ENCODE peak calls at places on chromosomes 12 and 14, in five cellular contexts. J is MCF 10A, E is iPS DF 6.9, A is T-helper 2 cell, C is AML-193. H is an unnamed sample.

GRCh38 chr12:105706321-105706972 is 376.0 kb downstream of the C12orf75 start:
- DNase-seq in E (no peak), A (no peak), C (no peak), J (peak), H (peak)

GRCh38 chr12:50196537-50196936 is 29.4 kb upstream of the CERS5 start:
- DNase-seq in A (no peak), C (no peak), E (no peak), J (no peak), H (no peak)

GRCh38 chr12:95169368-95169767 is 47.9 kb downstream of the FGD6 start:
- DNase-seq in C (no peak), J (peak), E (no peak), A (no peak), H (no peak)

GRCh38 chr14:51576899-51577298 is 74.8 kb upstream of the FRMD6 start:
- DNase-seq in J (peak), C (no peak), A (no peak), E (no peak), H (no peak)

GRCh38 chr14:74140374-74140850 is 55.7 kb downstream of the LIN52 start:
- DNase-seq in J (no peak), C (no peak), E (no peak), A (no peak), H (peak)

GRCh38 chr12:23847857-23848256 is 101.6 kb downstream of the SOX5 start:
- DNase-seq in E (no peak), J (no peak), A (no peak), C (no peak), H (no peak)

GRCh38 chr14:95285566-95285965 is 34.1 kb downstream of the CLMN start:
- DNase-seq in C (no peak), A (no peak), E (no peak), J (no peak), H (no peak)

GRCh38 chr12:22631863-22632463 is 7.0 kb downstream of the ETNK1 start:
- DNase-seq in C (peak), J (peak), E (no peak), A (no peak), H (peak)

GRCh38 chr12:129423041-129423580 is 480.7 kb downstream of the TMEM132D start:
- DNase-seq in A (no peak), C (no peak), J (no peak), E (no peak), H (no peak)

GRCh38 chr12:67647547-67648305 is 819 bp upstream of the DYRK2 start:
- DNase-seq in C (peak), E (no peak), J (peak), A (peak), H (peak)

GRCh38 chr12:15796493-15797141 is 7.4 kb upstream of the EPS8 start:
- DNase-seq in J (peak), A (no peak), E (no peak), C (no peak), H (no peak)

GRCh38 chr12:113359133-113359938 is 949 bp downstream of the PLBD2 start:
- DNase-seq in J (no peak), C (no peak), E (no peak), A (no peak), H (no peak)

GRCh38 chr12:121131941-121132341 is 735 bp upstream of the P2RX7 start:
- DNase-seq in A (peak), J (no peak), E (no peak), C (no peak), H (peak)

GRCh38 chr14:103696466-103697071 is 18.7 kb downstream of the XRCC3 start:
- DNase-seq in A (no peak), C (no peak), E (no peak), J (no peak), H (no peak)

GRCh38 chr12:16323638-16324037 is 23.8 kb upstream of the MGST1 start:
- DNase-seq in C (no peak), E (no peak), A (no peak), J (no peak), H (no peak)

GRCh38 chr14:54929556-54929955 is 26.9 kb upstream of the GCH1 start:
- DNase-seq in E (no peak), C (no peak), A (no peak), J (no peak), H (no peak)

GRCh38 chr12:77231548-77231947 is 166.2 kb upstream of the E2F7 start:
- DNase-seq in J (peak), A (no peak), E (no peak), C (peak), H (no peak)

GRCh38 chr14:51219473-51220448 is 20.3 kb upstream of the TMX1 start:
- DNase-seq in J (peak), C (peak), A (no peak), E (no peak), H (peak)

GRCh38 chr12:5094550-5094949 is 50.9 kb downstream of the KCNA5 start:
- DNase-seq in J (no peak), A (no peak), C (no peak), E (no peak), H (peak)

GRCh38 chr14:78220273-78220672 is 50.1 kb downstream of the NRXN3 start:
- DNase-seq in E (no peak), C (no peak), J (no peak), A (no peak), H (no peak)

GRCh38 chr12:94970560-94970959 is 32.9 kb downstream of the NDUFA12 start:
- DNase-seq in A (no peak), E (no peak), J (no peak), C (no peak), H (peak)

GRCh38 chr12:123929869-123930583 is 42.6 kb downstream of the CCDC92 start:
- DNase-seq in A (no peak), J (no peak), E (no peak), C (no peak), H (no peak)

GRCh38 chr14:29928342-29928640 is 644 bp upstream of the PRKD1 start:
- DNase-seq in E (no peak), J (no peak), C (no peak), A (no peak), H (no peak)

GRCh38 chr12:121797937-121798801 is 4.7 kb upstream of the RHOF start:
- DNase-seq in C (no peak), A (no peak), J (peak), E (no peak), H (peak)

GRCh38 chr12:116456683-116457082 is 102.5 kb upstream of the MAP1LC3B2 start:
- DNase-seq in J (no peak), E (no peak), A (no peak), C (no peak), H (no peak)

GRCh38 chr14:75334191-75335051 is 55.8 kb downstream of the FOS start:
- DNase-seq in A (peak), J (no peak), C (peak), E (no peak), H (no peak)

GRCh38 chr12:48118491-48118890 is 673 bp upstream of the PFKM start:
- DNase-seq in C (no peak), J (no peak), A (no peak), E (no peak), H (no peak)

GRCh38 chr12:6605425-6606330 is 1.5 kb downstream of the CHD4 start:
- DNase-seq in A (peak), C (no peak), J (peak), E (no peak), H (peak)

GRCh38 chr12:68405292-68405900 is 73.2 kb upstream of the MDM1 start:
- DNase-seq in E (no peak), J (no peak), A (no peak), C (no peak), H (no peak)

GRCh38 chr12:2397356-2398045 is 344.7 kb downstream of the CACNA1C start:
- DNase-seq in A (no peak), C (no peak), J (peak), E (no peak), H (no peak)

GRCh38 chr12:57151741-57152407 is 4.5 kb upstream of the LRP1-AS start:
- DNase-seq in A (no peak), C (no peak), J (peak), E (no peak), H (no peak)

H was measured in trophoblast cell.